ENCODE peak calls at places on chromosomes 6 and 20, in six cellular contexts. L is keratinocyte, P is iPS DF 6.9, M is IMR-90, D is NT2/D1, J is tibial artery. K is an unnamed sample. For H3K4me1, the result is how much of the 10 kb centered on the place peaks cover.

GRCh38 chr20:33945391-33946079 is 48.2 kb upstream of the RALY start:
- DNase-seq in L (peak), M (peak), D (no peak), J (no peak), P (no peak), K (no peak)

GRCh38 chr6:17527076-17527475 is 73.0 kb upstream of the FAM8A1 start:
- DNase-seq in J (no peak), M (no peak), L (no peak), P (no peak), D (no peak), K (no peak)

GRCh38 chr20:60718743-60719142 is 533.3 kb upstream of the CDH4 start:
- DNase-seq in D (no peak), J (no peak), P (peak), L (no peak), M (no peak), K (no peak)

GRCh38 chr6:27016689-27017088 is 230.8 kb upstream of the PRSS16 start:
- DNase-seq in P (no peak), J (no peak), M (no peak), L (no peak), D (no peak), K (no peak)

GRCh38 chr6:62652692-62653328 is 366.8 kb upstream of the KHDRBS2 start:
- DNase-seq in D (peak), L (no peak), M (peak), J (no peak), P (peak), K (no peak)

GRCh38 chr6:72553531-72554202 is 68.2 kb upstream of the KCNQ5 start:
- DNase-seq in L (peak), P (no peak), J (no peak), D (no peak), M (peak), K (no peak)

GRCh38 chr6:136920858-136921520 is 1.1 kb upstream of the SLC35D3 start:
- DNase-seq in J (no peak), L (no peak), M (no peak), D (no peak), P (no peak), K (no peak)

GRCh38 chr6:33787954-33788693 is 806 bp downstream of the LEMD2 start:
- DNase-seq in D (no peak), J (peak), M (peak), L (no peak), P (no peak), K (peak)

GRCh38 chr6:169792306-169793015 is 41.0 kb downstream of the ERMARD start:
- DNase-seq in P (no peak), J (peak), D (no peak), L (no peak), M (no peak), K (no peak)

GRCh38 chr20:47627540-47627939 is 125.9 kb downstream of the NCOA3 start:
- DNase-seq in J (no peak), D (no peak), L (no peak), M (no peak), P (no peak), K (no peak)

GRCh38 chr6:38262609-38263008 is 377.1 kb downstream of the BTBD9 start:
- DNase-seq in J (no peak), M (peak), L (no peak), D (no peak), P (no peak), K (no peak)

GRCh38 chr6:56739836-56740815 is 97.4 kb upstream of the DST start:
- DNase-seq in M (no peak), L (no peak), J (no peak), P (no peak), D (no peak), K (no peak)

GRCh38 chr6:56744528-56744927 is 101.8 kb upstream of the DST start:
- DNase-seq in J (no peak), P (no peak), M (no peak), D (no peak), L (no peak), K (no peak)

GRCh38 chr6:56745081-56745480 is 102.4 kb upstream of the DST start:
- DNase-seq in J (no peak), P (no peak), L (no peak), M (no peak), D (no peak), K (no peak)

GRCh38 chr6:56741472-56741871 is 98.8 kb upstream of the DST start:
- DNase-seq in M (no peak), P (no peak), D (no peak), L (no peak), J (no peak), K (no peak)

GRCh38 chr6:56742122-56742791 is 99.6 kb upstream of the DST start:
- DNase-seq in P (no peak), J (no peak), D (no peak), M (peak), L (no peak), K (no peak)
- H3K4me1 ChIP-seq in P (under half), J (under half), D (under half), M (under half), L (under half), K (under half)

GRCh38 chr20:19995220-19995863 is 21.8 kb upstream of the NAA20 start:
- DNase-seq in P (no peak), M (peak), D (no peak), J (no peak), L (no peak), K (no peak)
- H3K4me1 ChIP-seq in P (under half), M (under half), D (under half), J (under half), L (half or more), K (under half)

GRCh38 chr6:112222111-112222726 is 32.1 kb downstream of the LAMA4 start:
- DNase-seq in M (peak), P (no peak), D (no peak), L (no peak), J (no peak), K (no peak)
- H3K4me1 ChIP-seq in M (under half), P (under half), D (under half), L (under half), J (under half), K (under half)

DNA sequence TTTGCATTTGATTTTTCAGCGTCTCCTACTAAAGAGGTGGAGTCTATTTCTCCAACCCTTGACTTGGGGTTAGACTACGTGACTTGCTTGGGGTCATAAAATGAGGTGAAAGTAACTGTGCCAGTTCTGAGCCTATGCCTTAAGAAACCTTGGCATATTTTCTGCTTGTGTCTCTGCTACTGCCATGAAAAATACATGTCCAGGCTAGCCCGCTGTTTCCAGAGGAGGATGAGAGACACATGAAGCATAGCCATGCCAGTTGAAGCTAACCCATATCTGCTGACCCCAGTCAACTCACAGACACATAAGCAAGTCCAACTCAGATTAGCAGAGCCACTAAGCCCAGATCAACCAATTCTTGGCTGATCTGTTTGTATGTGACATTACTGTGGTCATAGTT is 38.7 kb downstream of the SCP2D1 start:
- DNase-seq in L (peak), D (no peak), J (no peak), M (no peak), P (no peak), K (no peak)
- H3K4me1 ChIP-seq in L (under half), D (under half), J (under half), M (under half), P (under half), K (under half)

GRCh38 chr6:88365230-88365629 is 199.1 kb upstream of the CNR1 start:
- DNase-seq in J (no peak), M (no peak), P (no peak), D (no peak), L (no peak), K (no peak)
- H3K4me1 ChIP-seq in J (under half), M (under half), P (under half), D (under half), L (under half), K (under half)

GRCh38 chr20:20019123-20019522 is 2.0 kb downstream of the NAA20 start:
- DNase-seq in L (peak), P (no peak), M (no peak), D (no peak), J (no peak), K (no peak)
- H3K4me1 ChIP-seq in L (under half), P (under half), M (under half), D (under half), J (under half), K (under half)

K was measured in spleen.